ENCODE peak calls at places on chromosomes 1 and 21, in nine cellular contexts. One of them, this sample, is unnamed.

GRCh38 chr1:179326746-179327145 is 33.1 kb downstream of the SOAT1 start:
- DNase-seq in dorsolateral prefrontal cortex: no peak
- DNase-seq in HCT116: no peak
- DNase-seq in fibroblast of lung: no peak
- DNase-seq in A549: no peak
- DNase-seq in astrocyte: no peak
- DNase-seq in Peyer's patch: no peak
- DNase-seq in effector memory CD4-positive, alpha-beta T cell: no peak
- DNase-seq in neural progenitor cell: no peak
- DNase-seq in this sample: no peak

GRCh38 chr1:11753555-11754208 is 8.3 kb upstream of the C1orf167 start:
- DNase-seq in dorsolateral prefrontal cortex: no peak
- DNase-seq in HCT116: no peak
- DNase-seq in fibroblast of lung: peak
- DNase-seq in A549: no peak
- DNase-seq in astrocyte: peak
- DNase-seq in Peyer's patch: no peak
- DNase-seq in effector memory CD4-positive, alpha-beta T cell: no peak
- DNase-seq in neural progenitor cell: peak
- DNase-seq in this sample: no peak

GRCh38 chr1:4079815-4080214 is 179.7 kb upstream of the C1orf174 start:
- DNase-seq in dorsolateral prefrontal cortex: no peak
- DNase-seq in HCT116: no peak
- DNase-seq in fibroblast of lung: no peak
- DNase-seq in A549: no peak
- DNase-seq in astrocyte: no peak
- DNase-seq in Peyer's patch: no peak
- DNase-seq in effector memory CD4-positive, alpha-beta T cell: no peak
- DNase-seq in neural progenitor cell: no peak
- DNase-seq in this sample: no peak

GRCh38 chr1:224851850-224852261 is 77.6 kb upstream of the DNAH14 start:
- DNase-seq in dorsolateral prefrontal cortex: no peak
- DNase-seq in HCT116: no peak
- DNase-seq in fibroblast of lung: no peak
- DNase-seq in A549: no peak
- DNase-seq in astrocyte: no peak
- DNase-seq in Peyer's patch: no peak
- DNase-seq in effector memory CD4-positive, alpha-beta T cell: no peak
- DNase-seq in neural progenitor cell: no peak
- DNase-seq in this sample: no peak

GRCh38 chr1:193115629-193116227 is 6.1 kb upstream of the CDC73 start:
- DNase-seq in dorsolateral prefrontal cortex: no peak
- DNase-seq in HCT116: peak
- DNase-seq in fibroblast of lung: peak
- DNase-seq in A549: peak
- DNase-seq in astrocyte: peak
- DNase-seq in Peyer's patch: no peak
- DNase-seq in effector memory CD4-positive, alpha-beta T cell: no peak
- DNase-seq in neural progenitor cell: no peak
- DNase-seq in this sample: no peak

GRCh38 chr1:165647517-165647916 is 16.5 kb downstream of the MGST3 start:
- DNase-seq in dorsolateral prefrontal cortex: no peak
- DNase-seq in HCT116: no peak
- DNase-seq in fibroblast of lung: no peak
- DNase-seq in A549: no peak
- DNase-seq in astrocyte: no peak
- DNase-seq in Peyer's patch: no peak
- DNase-seq in effector memory CD4-positive, alpha-beta T cell: no peak
- DNase-seq in neural progenitor cell: no peak
- DNase-seq in this sample: no peak

GRCh38 chr1:59020151-59020997 is 236.5 kb upstream of the JUN start:
- DNase-seq in dorsolateral prefrontal cortex: no peak
- DNase-seq in HCT116: no peak
- DNase-seq in fibroblast of lung: peak
- DNase-seq in A549: no peak
- DNase-seq in astrocyte: peak
- DNase-seq in Peyer's patch: no peak
- DNase-seq in effector memory CD4-positive, alpha-beta T cell: peak
- DNase-seq in neural progenitor cell: no peak
- DNase-seq in this sample: no peak

GRCh38 chr1:68600049-68600661 is 103.3 kb upstream of the DEPDC1 start:
- DNase-seq in dorsolateral prefrontal cortex: no peak
- DNase-seq in HCT116: peak
- DNase-seq in fibroblast of lung: peak
- DNase-seq in A549: peak
- DNase-seq in astrocyte: no peak
- DNase-seq in Peyer's patch: no peak
- DNase-seq in effector memory CD4-positive, alpha-beta T cell: no peak
- DNase-seq in neural progenitor cell: peak
- DNase-seq in this sample: no peak

GRCh38 chr1:24902471-24902891 is 27.6 kb downstream of the RUNX3 start:
- DNase-seq in dorsolateral prefrontal cortex: no peak
- DNase-seq in HCT116: no peak
- DNase-seq in fibroblast of lung: no peak
- DNase-seq in A549: no peak
- DNase-seq in astrocyte: no peak
- DNase-seq in Peyer's patch: peak
- DNase-seq in effector memory CD4-positive, alpha-beta T cell: no peak
- DNase-seq in neural progenitor cell: no peak
- DNase-seq in this sample: no peak

GRCh38 chr1:219774386-219774785 is 154.0 kb downstream of the SLC30A10 start:
- DNase-seq in dorsolateral prefrontal cortex: no peak
- DNase-seq in HCT116: no peak
- DNase-seq in fibroblast of lung: no peak
- DNase-seq in A549: no peak
- DNase-seq in astrocyte: no peak
- DNase-seq in Peyer's patch: no peak
- DNase-seq in effector memory CD4-positive, alpha-beta T cell: no peak
- DNase-seq in neural progenitor cell: no peak
- DNase-seq in this sample: no peak

GRCh38 chr1:100308777-100309176 is 42.8 kb downstream of the RTCA start:
- DNase-seq in dorsolateral prefrontal cortex: no peak
- DNase-seq in HCT116: no peak
- DNase-seq in fibroblast of lung: peak
- DNase-seq in A549: no peak
- DNase-seq in astrocyte: peak
- DNase-seq in Peyer's patch: no peak
- DNase-seq in effector memory CD4-positive, alpha-beta T cell: no peak
- DNase-seq in neural progenitor cell: no peak
- DNase-seq in this sample: no peak

GRCh38 chr21:34992180-34992579 is 56.9 kb downstream of the RUNX1 start:
- DNase-seq in dorsolateral prefrontal cortex: no peak
- DNase-seq in HCT116: no peak
- DNase-seq in fibroblast of lung: no peak
- DNase-seq in A549: no peak
- DNase-seq in astrocyte: no peak
- DNase-seq in Peyer's patch: no peak
- DNase-seq in effector memory CD4-positive, alpha-beta T cell: no peak
- DNase-seq in neural progenitor cell: no peak
- DNase-seq in this sample: no peak

GRCh38 chr1:40435471-40435870 is 14.8 kb upstream of the ZFP69B start:
- DNase-seq in dorsolateral prefrontal cortex: no peak
- DNase-seq in HCT116: no peak
- DNase-seq in fibroblast of lung: peak
- DNase-seq in A549: no peak
- DNase-seq in astrocyte: peak
- DNase-seq in Peyer's patch: no peak
- DNase-seq in effector memory CD4-positive, alpha-beta T cell: no peak
- DNase-seq in neural progenitor cell: no peak
- DNase-seq in this sample: no peak

GRCh38 chr1:234866007-234866866 is 256.3 kb upstream of the IRF2BP2 start:
- DNase-seq in dorsolateral prefrontal cortex: no peak
- DNase-seq in HCT116: peak
- DNase-seq in fibroblast of lung: peak
- DNase-seq in A549: peak
- DNase-seq in astrocyte: peak
- DNase-seq in Peyer's patch: peak
- DNase-seq in effector memory CD4-positive, alpha-beta T cell: no peak
- DNase-seq in neural progenitor cell: no peak
- DNase-seq in this sample: no peak

GRCh38 chr21:45123440-45123839 is 49.1 kb downstream of the ADARB1 start:
- DNase-seq in dorsolateral prefrontal cortex: no peak
- DNase-seq in HCT116: no peak
- DNase-seq in fibroblast of lung: no peak
- DNase-seq in A549: no peak
- DNase-seq in astrocyte: no peak
- DNase-seq in Peyer's patch: no peak
- DNase-seq in effector memory CD4-positive, alpha-beta T cell: no peak
- DNase-seq in neural progenitor cell: no peak
- DNase-seq in this sample: no peak

GRCh38 chr1:86068841-86069756 is 87.5 kb downstream of the COL24A1 start:
- DNase-seq in dorsolateral prefrontal cortex: no peak
- DNase-seq in HCT116: no peak
- DNase-seq in fibroblast of lung: peak
- DNase-seq in A549: no peak
- DNase-seq in astrocyte: peak
- DNase-seq in Peyer's patch: no peak
- DNase-seq in effector memory CD4-positive, alpha-beta T cell: no peak
- DNase-seq in neural progenitor cell: no peak
- DNase-seq in this sample: no peak

DNA sequence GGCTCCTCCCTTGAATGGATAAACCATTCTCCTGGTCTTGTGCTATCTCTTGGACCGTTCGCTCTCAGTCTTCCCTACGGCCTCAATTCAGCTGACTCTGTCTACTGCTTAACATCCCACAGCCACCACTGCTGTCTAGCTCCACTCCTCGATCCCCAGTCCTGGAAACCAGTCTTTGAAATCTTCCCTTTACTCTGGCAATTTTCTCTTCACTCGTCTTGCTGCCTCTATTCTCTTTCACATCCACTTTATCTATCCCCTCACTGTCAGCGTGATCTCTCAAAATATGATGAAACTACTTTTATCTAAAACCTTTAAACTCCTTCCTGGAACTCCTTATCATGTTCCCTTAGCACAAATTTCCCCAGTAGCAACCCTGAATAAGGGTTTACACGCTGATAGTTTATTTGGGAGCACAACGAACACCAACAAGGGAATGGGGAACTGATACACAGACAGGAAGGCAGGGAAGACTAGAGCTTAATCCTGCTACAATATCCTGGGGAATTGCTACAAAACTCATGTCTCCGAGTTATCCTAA is 131.6 kb upstream of the SAMSN1 start:
- DNase-seq in dorsolateral prefrontal cortex: no peak
- DNase-seq in HCT116: no peak
- DNase-seq in fibroblast of lung: no peak
- DNase-seq in A549: no peak
- DNase-seq in astrocyte: no peak
- DNase-seq in Peyer's patch: no peak
- DNase-seq in effector memory CD4-positive, alpha-beta T cell: no peak
- DNase-seq in neural progenitor cell: no peak
- DNase-seq in this sample: no peak
- H3K27ac ChIP-seq in dorsolateral prefrontal cortex: no peak
- H3K27ac ChIP-seq in HCT116: no peak
- H3K27ac ChIP-seq in fibroblast of lung: no peak
- H3K27ac ChIP-seq in A549: no peak
- H3K27ac ChIP-seq in astrocyte: no peak
- H3K27ac ChIP-seq in Peyer's patch: peak
- H3K27ac ChIP-seq in effector memory CD4-positive, alpha-beta T cell: no peak
- H3K27ac ChIP-seq in neural progenitor cell: no peak
- H3K27ac ChIP-seq in this sample: no peak

GRCh38 chr1:153375511-153375910 is at the start of gene S100A12:
- DNase-seq in dorsolateral prefrontal cortex: no peak
- DNase-seq in HCT116: no peak
- DNase-seq in fibroblast of lung: peak
- DNase-seq in A549: peak
- DNase-seq in astrocyte: peak
- DNase-seq in Peyer's patch: no peak
- DNase-seq in effector memory CD4-positive, alpha-beta T cell: no peak
- DNase-seq in neural progenitor cell: no peak
- DNase-seq in this sample: no peak
- H3K27ac ChIP-seq in dorsolateral prefrontal cortex: no peak
- H3K27ac ChIP-seq in HCT116: no peak
- H3K27ac ChIP-seq in fibroblast of lung: no peak
- H3K27ac ChIP-seq in A549: peak
- H3K27ac ChIP-seq in astrocyte: no peak
- H3K27ac ChIP-seq in Peyer's patch: no peak
- H3K27ac ChIP-seq in effector memory CD4-positive, alpha-beta T cell: no peak
- H3K27ac ChIP-seq in neural progenitor cell: no peak
- H3K27ac ChIP-seq in this sample: no peak

DNA sequence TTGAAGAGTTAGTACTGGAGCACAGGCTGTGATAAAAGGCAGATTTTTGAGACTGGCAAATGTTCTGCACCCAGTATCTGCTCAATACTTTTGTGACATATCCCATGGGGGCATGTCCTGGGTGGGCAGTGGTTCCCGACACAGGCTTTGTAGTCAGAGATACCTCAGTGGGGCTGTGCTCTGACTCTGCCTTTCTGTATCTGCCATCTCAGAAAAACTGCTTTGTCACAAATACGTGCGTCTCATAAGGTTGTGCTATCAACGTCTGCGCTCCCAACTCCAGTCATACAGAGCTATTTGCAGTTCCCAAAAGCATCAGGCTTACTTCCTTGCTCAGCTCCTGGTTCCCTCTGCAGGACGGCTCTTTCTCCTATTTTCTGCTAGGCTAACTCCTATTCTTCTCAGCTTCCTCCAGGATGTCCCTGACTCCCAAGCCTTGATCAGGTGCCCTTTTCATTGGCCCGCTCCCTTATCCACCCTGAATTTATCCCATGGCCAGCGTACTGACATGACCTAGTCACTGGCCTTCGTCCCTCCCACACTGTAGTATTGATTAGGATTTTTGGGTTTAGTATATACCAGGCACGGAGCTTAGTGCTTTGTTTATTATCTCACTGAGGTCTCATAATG is 12.1 kb upstream of the RAB29 start:
- DNase-seq in dorsolateral prefrontal cortex: no peak
- DNase-seq in HCT116: no peak
- DNase-seq in fibroblast of lung: no peak
- DNase-seq in A549: no peak
- DNase-seq in astrocyte: no peak
- DNase-seq in Peyer's patch: no peak
- DNase-seq in effector memory CD4-positive, alpha-beta T cell: no peak
- DNase-seq in neural progenitor cell: no peak
- DNase-seq in this sample: no peak
- H3K27ac ChIP-seq in dorsolateral prefrontal cortex: no peak
- H3K27ac ChIP-seq in HCT116: no peak
- H3K27ac ChIP-seq in fibroblast of lung: no peak
- H3K27ac ChIP-seq in A549: no peak
- H3K27ac ChIP-seq in astrocyte: no peak
- H3K27ac ChIP-seq in Peyer's patch: no peak
- H3K27ac ChIP-seq in effector memory CD4-positive, alpha-beta T cell: no peak
- H3K27ac ChIP-seq in neural progenitor cell: no peak
- H3K27ac ChIP-seq in this sample: no peak

GRCh38 chr1:197129698-197130097 is 16.8 kb downstream of the ASPM start:
- DNase-seq in dorsolateral prefrontal cortex: no peak
- DNase-seq in HCT116: no peak
- DNase-seq in fibroblast of lung: no peak
- DNase-seq in A549: no peak
- DNase-seq in astrocyte: no peak
- DNase-seq in Peyer's patch: no peak
- DNase-seq in effector memory CD4-positive, alpha-beta T cell: no peak
- DNase-seq in neural progenitor cell: no peak
- DNase-seq in this sample: no peak

GRCh38 chr1:197127513-197127912 is 19.0 kb downstream of the ASPM start:
- DNase-seq in dorsolateral prefrontal cortex: no peak
- DNase-seq in HCT116: no peak
- DNase-seq in fibroblast of lung: peak
- DNase-seq in A549: no peak
- DNase-seq in astrocyte: no peak
- DNase-seq in Peyer's patch: no peak
- DNase-seq in effector memory CD4-positive, alpha-beta T cell: no peak
- DNase-seq in neural progenitor cell: no peak
- DNase-seq in this sample: no peak

GRCh38 chr1:197126698-197127097 is 19.8 kb downstream of the ASPM start:
- DNase-seq in dorsolateral prefrontal cortex: no peak
- DNase-seq in HCT116: no peak
- DNase-seq in fibroblast of lung: peak
- DNase-seq in A549: no peak
- DNase-seq in astrocyte: peak
- DNase-seq in Peyer's patch: no peak
- DNase-seq in effector memory CD4-positive, alpha-beta T cell: no peak
- DNase-seq in neural progenitor cell: no peak
- DNase-seq in this sample: no peak

GRCh38 chr1:197130677-197131304 is 15.7 kb downstream of the ASPM start:
- DNase-seq in dorsolateral prefrontal cortex: no peak
- DNase-seq in HCT116: no peak
- DNase-seq in fibroblast of lung: peak
- DNase-seq in A549: no peak
- DNase-seq in astrocyte: peak
- DNase-seq in Peyer's patch: no peak
- DNase-seq in effector memory CD4-positive, alpha-beta T cell: no peak
- DNase-seq in neural progenitor cell: no peak
- DNase-seq in this sample: no peak
- H3K27ac ChIP-seq in dorsolateral prefrontal cortex: no peak
- H3K27ac ChIP-seq in HCT116: no peak
- H3K27ac ChIP-seq in fibroblast of lung: peak
- H3K27ac ChIP-seq in A549: peak
- H3K27ac ChIP-seq in astrocyte: peak
- H3K27ac ChIP-seq in Peyer's patch: no peak
- H3K27ac ChIP-seq in effector memory CD4-positive, alpha-beta T cell: no peak
- H3K27ac ChIP-seq in neural progenitor cell: no peak
- H3K27ac ChIP-seq in this sample: no peak